ENCODE peak calls at places on chromosomes 5 and 9, in nine cellular contexts. G is AG04450; L is coronary artery; C is testis; N is RWPE1; U is CD4-positive, alpha-beta T cell; Q is left ventricle myocardium inferior; W is neural progenitor cell; S is stomach. D is an unnamed sample.

GRCh38 chr5:127887282-127887681 is 184.1 kb downstream of the CCDC192 start:
- DNase-seq in U (no peak), C (no peak), L (no peak), G (no peak), S (no peak), N (peak), W (no peak), Q (no peak), D (no peak)

GRCh38 chr9:72753261-72753893 is 199.5 kb downstream of the ALDH1A1 start:
- DNase-seq in C (peak), S (no peak), L (no peak), W (no peak), G (no peak), U (no peak), N (peak), Q (no peak), D (no peak)

GRCh38 chr9:106441283-106441682 is 421.7 kb upstream of the ZNF462 start:
- DNase-seq in L (no peak), Q (no peak), W (no peak), C (no peak), N (no peak), U (no peak), S (no peak), G (no peak), D (no peak)

GRCh38 chr5:150270546-150271295 is 18.9 kb downstream of the CAMK2A start:
- DNase-seq in S (no peak), Q (no peak), U (no peak), L (no peak), N (peak), G (no peak), C (no peak), W (no peak), D (peak)

GRCh38 chr5:135426102-135427082 is 20.8 kb downstream of the DCANP1 start:
- DNase-seq in N (peak), G (no peak), Q (no peak), S (no peak), W (peak), C (peak), U (no peak), L (no peak), D (no peak)

GRCh38 chr5:169221519-169221918 is 79.4 kb downstream of the SLIT3 start:
- DNase-seq in N (no peak), L (peak), G (no peak), C (no peak), U (no peak), S (no peak), W (no peak), Q (no peak), D (no peak)

GRCh38 chr9:98833090-98833956 is 25.9 kb downstream of the GALNT12 start:
- DNase-seq in C (no peak), U (no peak), W (no peak), N (no peak), L (no peak), Q (peak), S (peak), G (no peak), D (peak)

GRCh38 chr5:77867194-77867691 is 91.1 kb upstream of the TBCA start:
- DNase-seq in L (no peak), U (no peak), Q (no peak), G (no peak), W (no peak), S (no peak), N (peak), C (no peak), D (no peak)

GRCh38 chr5:181173420-181174342 is 26.3 kb downstream of the OR2V2 start:
- DNase-seq in L (no peak), G (no peak), N (peak), Q (no peak), C (no peak), W (peak), U (peak), S (no peak), D (no peak)
- H3K27ac ChIP-seq in L (no peak), G (no peak), N (no peak), Q (peak), C (no peak), W (no peak), U (no peak), S (no peak), D (no peak)

GRCh38 chr5:103908327-103909099 is 345.9 kb upstream of the NUDT12 start:
- DNase-seq in U (no peak), L (no peak), W (peak), N (no peak), S (no peak), C (no peak), Q (no peak), G (no peak), D (no peak)
- TF ChIP-seq CTCF in U (no peak), L (no peak), W (no peak), N (no peak), S (no peak), C (no peak), Q (no peak), G (no peak), D (no peak)

GRCh38 chr5:172177232-172177631 is 10.8 kb downstream of the STK10 start:
- DNase-seq in U (no peak), G (no peak), L (no peak), S (no peak), W (no peak), N (no peak), C (no peak), Q (no peak), D (no peak)
- H3K27ac ChIP-seq in U (peak), G (no peak), L (no peak), S (no peak), W (no peak), N (no peak), C (no peak), Q (no peak), D (no peak)

GRCh38 chr9:113511047-113511521 is 47.6 kb downstream of the RGS3 start:
- DNase-seq in Q (peak), S (peak), U (no peak), N (no peak), G (no peak), L (no peak), W (no peak), C (no peak), D (peak)

GRCh38 chr9:113507256-113507655 is 43.7 kb downstream of the RGS3 start:
- DNase-seq in S (no peak), C (no peak), L (no peak), Q (no peak), W (no peak), N (no peak), U (no peak), G (no peak), D (no peak)

GRCh38 chr9:113509463-113509862 is 45.9 kb downstream of the RGS3 start:
- DNase-seq in L (no peak), S (no peak), N (no peak), U (no peak), G (peak), W (no peak), Q (no peak), C (no peak), D (no peak)

GRCh38 chr9:113505963-113506624 is 42.6 kb downstream of the RGS3 start:
- DNase-seq in W (peak), C (no peak), Q (no peak), S (no peak), N (no peak), L (no peak), U (no peak), G (no peak), D (peak)

DNA sequence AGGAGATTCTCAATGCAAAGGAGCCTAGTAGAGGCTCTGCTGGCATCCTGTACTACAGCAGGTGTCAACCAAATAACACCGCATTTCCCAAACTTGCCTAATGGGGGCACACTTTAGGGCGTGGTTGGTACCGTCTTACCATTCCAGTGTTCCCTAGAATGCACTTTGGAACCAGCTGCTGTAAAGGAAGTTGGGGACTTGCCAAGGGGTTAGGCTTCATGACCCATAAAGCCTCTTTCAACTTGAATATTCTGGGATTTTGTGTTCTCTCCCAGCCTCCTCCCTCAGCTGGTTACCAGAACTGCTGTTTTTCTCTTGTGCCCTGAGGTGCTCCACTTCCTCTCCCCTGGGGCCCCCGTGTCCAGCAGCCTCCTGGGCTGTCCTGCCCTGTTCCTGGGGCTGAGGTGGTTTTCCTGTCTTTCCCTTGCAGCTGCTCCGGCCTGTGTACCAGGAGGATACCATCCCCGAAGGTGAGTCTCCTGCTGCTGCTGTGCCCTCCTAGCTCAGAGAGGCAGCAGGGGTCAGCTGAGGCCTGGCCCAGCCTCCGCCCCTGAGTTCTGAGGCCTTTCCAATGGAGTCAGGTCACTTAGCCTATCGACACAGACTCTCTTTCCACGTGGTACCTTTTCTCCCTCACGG is 44.7 kb downstream of the RGS3 start:
- DNase-seq in S (peak), C (no peak), W (no peak), L (no peak), G (no peak), Q (no peak), N (no peak), U (no peak), D (no peak)
- TF ChIP-seq CTCF in S (no peak), C (no peak), W (peak), L (no peak), G (no peak), Q (no peak), N (no peak), U (no peak), D (no peak)

GRCh38 chr9:6552033-6552737 is 93.3 kb downstream of the GLDC start:
- DNase-seq in G (peak), N (no peak), C (no peak), S (no peak), W (no peak), Q (no peak), U (no peak), L (no peak), D (no peak)

GRCh38 chr9:6557883-6558282 is 87.6 kb downstream of the GLDC start:
- DNase-seq in G (no peak), U (no peak), C (no peak), S (no peak), Q (no peak), N (no peak), W (peak), L (no peak), D (no peak)

GRCh38 chr9:6551126-6551525 is 94.4 kb downstream of the GLDC start:
- DNase-seq in U (no peak), L (no peak), Q (no peak), N (no peak), C (no peak), G (no peak), S (no peak), W (no peak), D (no peak)

GRCh38 chr9:6549106-6549505 is 96.4 kb downstream of the GLDC start:
- DNase-seq in Q (no peak), G (no peak), W (peak), N (no peak), U (no peak), C (no peak), S (no peak), L (no peak), D (no peak)

DNA sequence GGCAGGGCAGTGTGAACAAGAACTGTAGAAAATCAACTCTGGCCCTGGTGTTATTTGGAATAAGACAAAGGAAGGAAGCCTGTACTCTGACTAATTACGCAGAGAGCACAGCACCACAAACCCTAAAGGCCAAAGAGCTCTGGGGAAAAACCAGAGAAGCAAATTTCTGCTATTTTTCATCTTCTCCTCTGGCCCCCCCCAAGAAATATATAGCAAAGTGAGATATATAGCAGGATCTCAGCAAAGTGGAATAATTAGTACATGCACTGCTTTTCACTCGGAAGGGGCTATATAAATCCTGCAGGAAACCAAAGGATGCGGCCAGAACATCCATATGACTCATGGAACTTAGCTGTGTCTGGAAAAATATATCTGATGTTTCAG is 92.8 kb downstream of the GLDC start:
- DNase-seq in N (no peak), Q (no peak), C (no peak), W (no peak), U (no peak), G (no peak), L (no peak), S (no peak), D (no peak)
- H3K27ac ChIP-seq in N (no peak), Q (no peak), C (no peak), W (no peak), U (no peak), G (peak), L (no peak), S (no peak), D (no peak)

GRCh38 chr5:93622240-93622885 is 39.3 kb downstream of the NR2F1 start:
- DNase-seq in W (peak), N (no peak), U (no peak), S (no peak), L (no peak), C (no peak), G (no peak), Q (no peak), D (peak)

GRCh38 chr5:93623153-93623552 is 40.1 kb downstream of the NR2F1 start:
- DNase-seq in S (no peak), G (no peak), L (no peak), W (no peak), Q (no peak), U (no peak), N (no peak), C (no peak), D (no peak)

GRCh38 chr5:93621340-93621872 is 38.4 kb downstream of the NR2F1 start:
- DNase-seq in G (no peak), S (peak), U (no peak), C (peak), L (peak), N (peak), Q (peak), W (peak), D (peak)

DNA sequence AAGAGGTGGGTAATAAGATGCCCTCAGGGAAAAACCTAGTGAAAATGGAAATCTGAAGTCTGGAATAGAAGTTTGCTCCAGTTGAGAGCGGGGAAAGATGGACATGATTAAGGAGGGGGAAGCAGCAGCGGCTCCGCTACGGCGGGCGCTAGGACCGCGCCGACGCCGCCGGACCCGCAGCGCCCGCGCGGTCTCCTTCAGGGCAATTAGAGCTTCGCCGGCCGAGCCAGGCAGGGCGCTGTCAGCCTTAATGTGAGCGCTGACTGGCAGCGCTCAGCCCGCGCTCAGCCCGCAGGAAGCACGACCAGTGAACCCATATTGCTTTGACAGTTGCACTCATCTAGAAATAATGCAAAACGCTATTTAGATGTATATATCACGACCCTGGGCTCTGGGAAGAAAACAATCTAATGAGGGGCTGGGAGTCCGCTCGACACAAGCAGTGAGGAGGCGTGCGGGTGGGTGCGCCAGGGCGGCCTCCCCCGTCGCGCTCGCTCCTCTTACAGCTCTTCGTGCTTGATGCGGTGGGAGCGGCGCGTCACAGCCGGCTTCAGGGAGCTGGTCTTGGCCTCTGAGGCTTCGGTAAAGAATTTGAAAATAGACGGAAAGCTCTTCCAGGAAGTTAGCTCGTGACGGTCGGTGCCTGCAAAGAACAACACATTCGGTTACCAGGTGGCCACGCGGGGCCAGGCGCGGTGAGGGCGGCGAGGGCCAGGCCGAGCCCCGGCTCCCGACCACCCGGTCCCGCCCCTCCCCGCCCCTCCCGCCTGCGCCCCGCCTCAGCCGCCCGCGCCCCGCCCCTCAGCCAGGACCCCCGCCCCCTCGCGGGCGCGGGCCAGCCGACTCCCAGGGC is 37.7 kb downstream of the NR2F1 start:
- DNase-seq in S (peak), U (peak), G (no peak), W (peak), N (peak), L (no peak), Q (peak), C (peak), D (peak)
- TF ChIP-seq CTCF in S (no peak), U (no peak), G (no peak), W (peak), N (peak), L (no peak), Q (peak), C (no peak), D (no peak)

DNA sequence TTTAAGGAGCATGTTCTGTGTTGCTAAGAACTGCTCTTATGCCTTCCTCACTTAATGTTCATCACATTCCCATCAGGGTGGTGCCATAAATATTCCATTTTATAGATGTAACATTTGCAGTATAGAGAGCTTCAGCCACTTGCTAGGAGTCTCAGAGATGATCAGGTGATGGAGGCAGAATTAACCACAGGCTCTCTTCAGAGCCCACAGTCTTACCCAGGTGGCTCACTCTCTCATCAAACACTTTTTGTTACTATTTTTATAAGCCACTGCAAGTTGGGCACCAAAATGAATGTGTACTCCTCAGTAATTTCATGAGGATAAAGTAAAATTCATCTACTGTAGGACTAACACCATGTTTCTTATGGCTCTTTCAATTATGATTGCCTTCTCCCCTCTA is 491.5 kb upstream of the DAP start:
- DNase-seq in W (no peak), G (no peak), U (no peak), C (no peak), S (no peak), Q (no peak), N (no peak), L (no peak), D (no peak)
- H3K27ac ChIP-seq in W (no peak), G (no peak), U (no peak), C (no peak), S (no peak), Q (no peak), N (no peak), L (no peak), D (no peak)

DNA sequence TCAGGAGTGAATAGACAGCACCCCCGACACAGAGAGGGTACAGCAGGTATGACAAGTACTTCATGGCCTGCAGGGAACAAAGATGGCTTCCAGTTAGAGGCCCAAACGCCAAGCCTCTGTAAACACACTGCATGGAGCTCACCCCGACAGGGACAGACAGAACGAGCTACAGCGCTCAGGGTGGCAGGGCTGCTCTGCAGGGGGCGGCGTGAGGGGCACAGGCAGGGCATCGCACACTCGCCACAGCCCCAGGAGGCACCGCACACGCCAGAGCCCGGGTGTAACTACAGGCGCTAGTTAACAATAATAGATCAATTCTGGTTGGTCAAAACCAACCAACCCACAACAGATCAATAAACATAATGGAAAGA is 21.1 kb downstream of the CLPTM1L start:
- DNase-seq in G (no peak), L (peak), C (no peak), S (no peak), Q (no peak), W (no peak), U (no peak), N (no peak), D (peak)
- TF ChIP-seq CTCF in G (no peak), L (no peak), C (no peak), S (no peak), Q (no peak), W (no peak), U (no peak), N (no peak), D (no peak)

DNA sequence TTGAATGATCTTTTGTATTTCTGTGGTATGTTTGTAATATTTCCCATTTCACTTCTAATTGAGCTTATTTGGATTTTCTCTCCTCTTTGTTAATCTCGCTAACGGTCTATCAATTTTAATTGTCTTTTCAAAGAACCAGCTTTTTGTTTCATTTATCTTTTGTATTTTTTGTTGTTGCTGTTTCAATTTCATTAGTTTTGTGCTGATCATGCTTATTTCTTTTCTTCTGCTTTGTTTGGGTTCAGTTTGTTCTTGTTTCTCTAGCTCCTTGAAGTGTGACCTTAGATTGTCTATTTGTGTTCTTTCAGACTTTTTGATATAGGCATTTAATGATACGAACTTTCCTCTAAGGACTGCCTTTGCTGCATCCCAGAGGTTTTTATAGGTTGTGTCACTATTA is 28.4 kb upstream of the SNCAIP start:
- DNase-seq in S (no peak), Q (no peak), L (no peak), N (no peak), U (no peak), W (no peak), G (no peak), C (no peak), D (no peak)
- H3K27ac ChIP-seq in S (no peak), Q (no peak), L (no peak), N (no peak), U (no peak), W (no peak), G (no peak), C (no peak), D (no peak)